ENCODE peak calls at places on chromosome 2, in four cellular contexts. One of them, this sample, is unnamed.
A peak's percentile ranks its signal among the peaks of the same experiment; 100 is the strongest.

GRCh38 chr2:88471083-88471942 is 18.8 kb upstream of the FOXI3 start:
- DNase-seq in neural crest cell: no peak
- DNase-seq in GDM1: no peak
- DNase-seq in EL: no peak
- DNase-seq in this sample: no peak

GRCh38 chr2:98564541-98565164 is 43.7 kb downstream of the COA5 start:
- DNase-seq in neural crest cell: no peak
- DNase-seq in GDM1: no peak
- DNase-seq in EL: no peak
- DNase-seq in this sample: no peak

GRCh38 chr2:149313512-149313972 is 16.8 kb upstream of the LYPD6 start:
- DNase-seq in neural crest cell: peak; percentile 9
- DNase-seq in GDM1: no peak
- DNase-seq in EL: peak; percentile 57
- DNase-seq in this sample: no peak

GRCh38 chr2:212136216-212136795 is 402.3 kb downstream of the ERBB4 start:
- DNase-seq in neural crest cell: no peak
- DNase-seq in GDM1: no peak
- DNase-seq in EL: no peak
- DNase-seq in this sample: no peak

GRCh38 chr2:37671816-37672103 is 318 bp upstream of the CDC42EP3 start:
- DNase-seq in neural crest cell: no peak
- DNase-seq in GDM1: no peak
- DNase-seq in EL: no peak
- DNase-seq in this sample: no peak

GRCh38 chr2:217755027-217755756 is 247.6 kb downstream of the TNS1 start:
- DNase-seq in neural crest cell: no peak
- DNase-seq in GDM1: no peak
- DNase-seq in EL: no peak
- DNase-seq in this sample: no peak

GRCh38 chr2:68185541-68186164 is 28.0 kb downstream of the PNO1 start:
- DNase-seq in neural crest cell: peak; percentile 56
- DNase-seq in GDM1: peak; percentile 12
- DNase-seq in EL: peak; percentile 42
- DNase-seq in this sample: peak; percentile 53

GRCh38 chr2:217983276-217984233 is 19.2 kb downstream of the TNS1 start:
- DNase-seq in neural crest cell: no peak
- DNase-seq in GDM1: no peak
- DNase-seq in EL: no peak
- DNase-seq in this sample: no peak

GRCh38 chr2:25453199-25453903 is 111.6 kb upstream of the DNMT3A start:
- DNase-seq in neural crest cell: no peak
- DNase-seq in GDM1: no peak
- DNase-seq in EL: peak; percentile 2
- DNase-seq in this sample: no peak

GRCh38 chr2:191295088-191295487 is 49.9 kb downstream of the MYO1B start:
- DNase-seq in neural crest cell: no peak
- DNase-seq in GDM1: no peak
- DNase-seq in EL: no peak
- DNase-seq in this sample: no peak

This sample was measured in CMK.